ENCODE peak calls at places on chromosomes 4 and X, in five cellular contexts. One of them, this sample, is unnamed.

GRCh38 chr4:114015444-114015899 is 36.0 kb upstream of the ARSJ start:
- DNase-seq in activated T-cell treated with anti-CD3 and anti-CD28 coated beads for 1 hour: no peak
- DNase-seq in iPS DF 6.9: no peak
- DNase-seq in HepG2: no peak
- DNase-seq in AG10803: peak; percentile 99
- DNase-seq in this sample: peak; percentile 87

GRCh38 chrX:11533211-11533651 is 132.5 kb downstream of the ARHGAP6 start:
- DNase-seq in activated T-cell treated with anti-CD3 and anti-CD28 coated beads for 1 hour: no peak
- DNase-seq in iPS DF 6.9: no peak
- DNase-seq in HepG2: peak; percentile 68
- DNase-seq in AG10803: peak; percentile 78
- DNase-seq in this sample: peak; percentile 85

GRCh38 chrX:1542994-1543725 is 6.2 kb upstream of the P2RY8 start:
- DNase-seq in activated T-cell treated with anti-CD3 and anti-CD28 coated beads for 1 hour: no peak
- DNase-seq in iPS DF 6.9: no peak
- DNase-seq in HepG2: no peak
- DNase-seq in AG10803: no peak
- DNase-seq in this sample: peak; percentile 10

GRCh38 chr4:92270908-92271307 is 32.9 kb upstream of the GRID2 start:
- DNase-seq in activated T-cell treated with anti-CD3 and anti-CD28 coated beads for 1 hour: no peak
- DNase-seq in iPS DF 6.9: no peak
- DNase-seq in HepG2: no peak
- DNase-seq in AG10803: no peak
- DNase-seq in this sample: peak; percentile 26

GRCh38 chr4:6443035-6444023 is 29.1 kb downstream of the PPP2R2C start:
- DNase-seq in activated T-cell treated with anti-CD3 and anti-CD28 coated beads for 1 hour: no peak
- DNase-seq in iPS DF 6.9: no peak
- DNase-seq in HepG2: no peak
- DNase-seq in AG10803: no peak
- DNase-seq in this sample: no peak

GRCh38 chr4:55017406-55017805 is 108.0 kb downstream of the KDR start:
- DNase-seq in activated T-cell treated with anti-CD3 and anti-CD28 coated beads for 1 hour: no peak
- DNase-seq in iPS DF 6.9: no peak
- DNase-seq in HepG2: no peak
- DNase-seq in AG10803: no peak
- DNase-seq in this sample: no peak

GRCh38 chr4:152176627-152177214 is 359.2 kb downstream of the FBXW7 start:
- DNase-seq in activated T-cell treated with anti-CD3 and anti-CD28 coated beads for 1 hour: no peak
- DNase-seq in iPS DF 6.9: no peak
- DNase-seq in HepG2: no peak
- DNase-seq in AG10803: no peak
- DNase-seq in this sample: no peak

GRCh38 chr4:13701937-13702446 is 74.5 kb upstream of the BOD1L1 start:
- DNase-seq in activated T-cell treated with anti-CD3 and anti-CD28 coated beads for 1 hour: no peak
- DNase-seq in iPS DF 6.9: no peak
- DNase-seq in HepG2: peak; percentile 1
- DNase-seq in AG10803: peak; percentile 77
- DNase-seq in this sample: no peak

GRCh38 chrX:132467029-132467428 is 21.8 kb downstream of the MBNL3 start:
- DNase-seq in activated T-cell treated with anti-CD3 and anti-CD28 coated beads for 1 hour: no peak
- DNase-seq in iPS DF 6.9: no peak
- DNase-seq in HepG2: no peak
- DNase-seq in AG10803: peak; percentile 62
- DNase-seq in this sample: no peak

GRCh38 chr4:185383451-185383850 is 12.3 kb downstream of the LRP2BP start:
- DNase-seq in activated T-cell treated with anti-CD3 and anti-CD28 coated beads for 1 hour: no peak
- DNase-seq in iPS DF 6.9: no peak
- DNase-seq in HepG2: no peak
- DNase-seq in AG10803: no peak
- DNase-seq in this sample: no peak

GRCh38 chrX:136616987-136617685 is 30.8 kb upstream of the CD40LG start:
- DNase-seq in activated T-cell treated with anti-CD3 and anti-CD28 coated beads for 1 hour: no peak
- DNase-seq in iPS DF 6.9: no peak
- DNase-seq in HepG2: no peak
- DNase-seq in AG10803: no peak
- DNase-seq in this sample: peak; percentile 48

GRCh38 chr4:77579406-77580076 is 26.1 kb upstream of the CXCL13 start:
- DNase-seq in activated T-cell treated with anti-CD3 and anti-CD28 coated beads for 1 hour: no peak
- DNase-seq in iPS DF 6.9: no peak
- DNase-seq in HepG2: no peak
- DNase-seq in AG10803: peak; percentile 89
- DNase-seq in this sample: no peak

GRCh38 chr4:76305033-76305687 is 1.4 kb upstream of the STBD1 start:
- DNase-seq in activated T-cell treated with anti-CD3 and anti-CD28 coated beads for 1 hour: no peak
- DNase-seq in iPS DF 6.9: no peak
- DNase-seq in HepG2: no peak
- DNase-seq in AG10803: no peak
- DNase-seq in this sample: no peak

GRCh38 chr4:112916868-112917267 is 132.6 kb upstream of the ANK2 start:
- DNase-seq in activated T-cell treated with anti-CD3 and anti-CD28 coated beads for 1 hour: no peak
- DNase-seq in iPS DF 6.9: no peak
- DNase-seq in HepG2: no peak
- DNase-seq in AG10803: peak; percentile 54
- DNase-seq in this sample: no peak

GRCh38 chrX:39336709-39337294 is 535.5 kb downstream of the MID1IP1 start:
- DNase-seq in activated T-cell treated with anti-CD3 and anti-CD28 coated beads for 1 hour: no peak
- DNase-seq in iPS DF 6.9: no peak
- DNase-seq in HepG2: no peak
- DNase-seq in AG10803: no peak
- DNase-seq in this sample: peak; percentile 85

GRCh38 chrX:106862972-106863688 is 40.0 kb downstream of the RIPPLY1 start:
- DNase-seq in activated T-cell treated with anti-CD3 and anti-CD28 coated beads for 1 hour: no peak
- DNase-seq in iPS DF 6.9: peak; percentile 16
- DNase-seq in HepG2: peak; percentile 3
- DNase-seq in AG10803: no peak
- DNase-seq in this sample: peak; percentile 21

GRCh38 chr4:123892997-123893745 is 496.6 kb downstream of the SPRY1 start:
- DNase-seq in activated T-cell treated with anti-CD3 and anti-CD28 coated beads for 1 hour: no peak
- DNase-seq in iPS DF 6.9: no peak
- DNase-seq in HepG2: peak; percentile 86
- DNase-seq in AG10803: peak; percentile 65
- DNase-seq in this sample: peak; percentile 10

GRCh38 chr4:153117554-153117953 is 86.7 kb upstream of the TRIM2 start:
- DNase-seq in activated T-cell treated with anti-CD3 and anti-CD28 coated beads for 1 hour: no peak
- DNase-seq in iPS DF 6.9: no peak
- DNase-seq in HepG2: no peak
- DNase-seq in AG10803: no peak
- DNase-seq in this sample: peak; percentile 0

GRCh38 chr4:164345756-164346155 is 408.2 kb upstream of the SMIM31 start:
- DNase-seq in activated T-cell treated with anti-CD3 and anti-CD28 coated beads for 1 hour: no peak
- DNase-seq in iPS DF 6.9: no peak
- DNase-seq in HepG2: no peak
- DNase-seq in AG10803: no peak
- DNase-seq in this sample: no peak

GRCh38 chr4:80134936-80135701 is 62.1 kb upstream of the ANTXR2 start:
- DNase-seq in activated T-cell treated with anti-CD3 and anti-CD28 coated beads for 1 hour: no peak
- DNase-seq in iPS DF 6.9: no peak
- DNase-seq in HepG2: no peak
- DNase-seq in AG10803: no peak
- DNase-seq in this sample: peak; percentile 17

GRCh38 chr4:62126064-62126732 is 926.1 kb downstream of the ADGRL3 start:
- DNase-seq in activated T-cell treated with anti-CD3 and anti-CD28 coated beads for 1 hour: no peak
- DNase-seq in iPS DF 6.9: no peak
- DNase-seq in HepG2: no peak
- DNase-seq in AG10803: no peak
- DNase-seq in this sample: no peak

This sample was measured in NCI-H69.